ENCODE peak calls at places on chromosomes 11 and 22, in ten cellular contexts. K is epithelial cell of esophagus, L is fibroblast of mammary gland, W is IMR-90, N is fibroblast of lung, B is transverse colon, O is keratinocyte, R is AG04450, U is heart left ventricle, T is astrocyte of the cerebellum. Q is an unnamed sample.

GRCh38 chr11:84212467-84213390 is 926.6 kb upstream of the CCDC90B start:
- DNase-seq in O (no peak), R (no peak), U (no peak), W (no peak), B (no peak), T (no peak), N (no peak), K (no peak), L (peak; percentile 6), Q (no peak)

GRCh38 chr11:35084817-35085424 is 54.0 kb upstream of the CD44 start:
- DNase-seq in K (no peak), T (no peak), W (no peak), U (no peak), B (no peak), O (no peak), N (no peak), R (no peak), L (no peak), Q (no peak)

GRCh38 chr11:9784602-9785315 is 120.9 kb downstream of the SWAP70 start:
- DNase-seq in N (no peak), R (no peak), K (no peak), L (no peak), B (no peak), O (no peak), U (peak; percentile 12), W (no peak), T (no peak), Q (no peak)

GRCh38 chr11:35484435-35484834 is 41.0 kb downstream of the PAMR1 start:
- DNase-seq in W (peak; percentile 85), R (no peak), O (no peak), U (no peak), N (peak; percentile 62), K (peak; percentile 11), B (no peak), T (no peak), L (peak; percentile 88), Q (no peak)

GRCh38 chr22:19352766-19353165 is 61.2 kb upstream of the CLTCL1 start:
- DNase-seq in T (no peak), W (no peak), N (no peak), O (no peak), L (no peak), K (no peak), B (no peak), U (no peak), R (no peak), Q (no peak)

GRCh38 chr11:133947298-133947905 is 9.4 kb downstream of the IGSF9B start:
- DNase-seq in B (no peak), O (no peak), R (no peak), K (peak; percentile 15), N (peak; percentile 29), U (peak; percentile 67), W (peak; percentile 23), T (no peak), L (peak; percentile 40), Q (peak; percentile 67)

GRCh38 chr11:725624-726202 is 19.7 kb downstream of the EPS8L2 start:
- DNase-seq in T (no peak), K (no peak), O (no peak), N (no peak), L (no peak), W (no peak), U (no peak), B (no peak), R (no peak), Q (no peak)

GRCh38 chr22:30830907-30831306 is 136.2 kb downstream of the OSBP2 start:
- DNase-seq in R (peak; percentile 80), U (peak; percentile 23), L (peak; percentile 87), N (peak; percentile 86), K (peak; percentile 99), O (peak; percentile 94), T (peak; percentile 89), W (peak; percentile 97), B (peak; percentile 26), Q (no peak)

GRCh38 chr11:111923351-111923788 is 4.7 kb downstream of the C11orf52 start:
- DNase-seq in O (no peak), U (no peak), K (no peak), R (no peak), W (peak; percentile 48), N (peak; percentile 41), L (peak; percentile 51), B (no peak), T (no peak), Q (no peak)

GRCh38 chr22:23837911-23838685 is 708 bp downstream of the DERL3 start:
- DNase-seq in U (no peak), R (no peak), N (no peak), W (no peak), O (no peak), B (no peak), T (no peak), L (no peak), K (no peak), Q (no peak)

GRCh38 chr11:113817626-113818025 is 38.0 kb downstream of the CLDN25 start:
- DNase-seq in O (no peak), N (no peak), T (no peak), B (no peak), K (no peak), L (no peak), W (no peak), U (no peak), R (no peak), Q (no peak)

GRCh38 chr22:19085233-19086043 is 36.8 kb downstream of the DGCR2 start:
- DNase-seq in R (no peak), L (peak; percentile 43), K (peak; percentile 42), U (no peak), N (peak; percentile 51), T (peak; percentile 18), B (no peak), O (no peak), W (peak; percentile 52), Q (peak; percentile 24)

GRCh38 chr22:46884365-46884764 is 121.9 kb downstream of the TBC1D22A start:
- DNase-seq in U (no peak), L (no peak), W (no peak), T (no peak), R (no peak), N (no peak), O (no peak), B (no peak), K (no peak), Q (no peak)

GRCh38 chr22:26553056-26553752 is 36.7 kb downstream of the TPST2 start:
- DNase-seq in K (peak; percentile 80), O (peak; percentile 45), W (peak; percentile 94), T (peak; percentile 71), L (peak; percentile 84), U (no peak), R (peak; percentile 77), B (no peak), N (peak; percentile 80), Q (no peak)

GRCh38 chr22:39468487-39469325 is 11.9 kb downstream of the MGAT3 start:
- DNase-seq in O (no peak), N (no peak), U (no peak), R (no peak), T (no peak), K (no peak), B (no peak), W (no peak), L (no peak), Q (no peak)

GRCh38 chr11:75342966-75343870 is 8.2 kb downstream of the ARRB1 start:
- DNase-seq in B (no peak), O (no peak), N (peak; percentile 62), T (no peak), L (peak; percentile 66), U (no peak), K (peak; percentile 68), W (peak; percentile 65), R (no peak), Q (peak; percentile 95)

GRCh38 chr11:304915-305833 is 2.4 kb upstream of the IFITM2 start:
- DNase-seq in L (peak; percentile 81), T (peak; percentile 76), R (peak; percentile 72), U (peak; percentile 66), B (peak; percentile 75), N (peak; percentile 88), K (peak; percentile 63), W (peak; percentile 79), O (no peak), Q (peak; percentile 71)

GRCh38 chr22:37115032-37115431 is 5.5 kb upstream of the TMPRSS6 start:
- DNase-seq in U (no peak), B (no peak), K (no peak), O (no peak), T (no peak), R (no peak), W (no peak), L (no peak), N (no peak), Q (no peak)
- TF ChIP-seq CTCF in U (no peak), B (no peak), K (no peak), O (no peak), T (no peak), R (no peak), W (no peak), L (no peak), N (no peak), Q (no peak)

GRCh38 chr11:86037743-86038142 is 31.1 kb downstream of the PICALM start:
- DNase-seq in W (no peak), L (no peak), N (no peak), B (no peak), O (no peak), U (no peak), K (no peak), T (no peak), R (no peak), Q (no peak)

GRCh38 chr11:86034710-86035109 is 34.2 kb downstream of the PICALM start:
- DNase-seq in O (no peak), N (no peak), L (no peak), R (no peak), K (no peak), W (no peak), T (no peak), B (no peak), U (no peak), Q (no peak)

GRCh38 chr11:86039094-86039493 is 29.8 kb downstream of the PICALM start:
- DNase-seq in L (no peak), W (no peak), R (no peak), T (no peak), N (no peak), B (no peak), K (no peak), U (no peak), O (no peak), Q (no peak)

GRCh38 chr11:86035920-86036319 is 33.0 kb downstream of the PICALM start:
- DNase-seq in K (no peak), L (no peak), U (no peak), O (no peak), W (no peak), N (no peak), B (no peak), T (no peak), R (no peak), Q (no peak)

GRCh38 chr11:86035164-86035563 is 33.7 kb downstream of the PICALM start:
- DNase-seq in R (no peak), L (no peak), B (no peak), O (no peak), T (no peak), U (no peak), N (no peak), K (no peak), W (no peak), Q (no peak)
- H3K4me3 ChIP-seq in R (no peak overlapping the region), L (no peak overlapping the region), B (no peak overlapping the region), O (no peak overlapping the region), T (no peak overlapping the region), U (no peak overlapping the region), N (no peak overlapping the region), K (no peak overlapping the region), W (no peak overlapping the region), Q (no peak overlapping the region)

GRCh38 chr11:122814401-122814800 is 23.9 kb upstream of the CRTAM start:
- DNase-seq in N (no peak), U (no peak), W (no peak), R (no peak), L (no peak), K (peak; percentile 11), T (no peak), O (no peak), B (peak; percentile 12), Q (no peak)
- TF ChIP-seq CTCF in N (peak; percentile 22), U (no peak), W (no peak), R (peak; percentile 17), L (peak; percentile 22), K (peak; percentile 33), T (peak; percentile 37), O (peak; percentile 6), B (no peak), Q (peak; percentile 33)

GRCh38 chr11:17543041-17543440 is 1.2 kb downstream of the USH1C start:
- DNase-seq in U (no peak), N (no peak), B (peak; percentile 24), O (no peak), L (no peak), T (no peak), W (no peak), R (no peak), K (no peak), Q (peak; percentile 60)
- H3K4me3 ChIP-seq in U (no peak overlapping the region), N (no peak overlapping the region), B (peak overlapping the region; percentile 55), O (no peak overlapping the region), L (no peak overlapping the region), T (no peak overlapping the region), W (no peak overlapping the region), R (no peak overlapping the region), K (no peak overlapping the region), Q (peak overlapping the region; percentile 84)

Q was measured in Caco-2.